ENCODE peak calls at places on chromosomes 11 and 22, in four cellular contexts. J is occipital lobe; Z is activated effector memory CD4-positive, alpha-beta T cell treated with anti-CD3 and anti-CD28 coated beads, Interleukin-2, amount 50 U/mL, for 16 hours; D is cardiac fibroblast. M is an unnamed sample.

GRCh38 chr11:60915250-60915914 is 1.4 kb downstream of the TMEM109 start:
- DNase-seq in J (no peak), Z (peak; percentile 89), D (peak; percentile 75), M (peak; percentile 75)

GRCh38 chr22:44947029-44947428 is 62.8 kb downstream of the PHF21B start:
- DNase-seq in J (peak; percentile 44), Z (no peak), D (no peak), M (no peak)

GRCh38 chr11:106275151-106275550 is 197.7 kb downstream of the AASDHPPT start:
- DNase-seq in J (no peak), Z (no peak), D (peak; percentile 16), M (no peak)

GRCh38 chr11:19393941-19394340 is 153.2 kb upstream of the E2F8 start:
- DNase-seq in J (no peak), Z (no peak), D (peak; percentile 80), M (peak; percentile 14)

GRCh38 chr22:42648368-42649260 is 578 bp downstream of the CYB5R3 start:
- DNase-seq in J (no peak), Z (no peak), D (peak; percentile 43), M (peak; percentile 54)

GRCh38 chr22:27220349-27220748 is 563.0 kb downstream of the MIAT start:
- DNase-seq in J (no peak), Z (no peak), D (peak; percentile 81), M (peak; percentile 18)

GRCh38 chr22:44664149-44664548 is 37.9 kb upstream of the PRR5 start:
- DNase-seq in J (no peak), Z (peak; percentile 83), D (no peak), M (no peak)

GRCh38 chr22:50169774-50170341 is 673 bp upstream of the PANX2 start:
- DNase-seq in J (no peak), Z (peak; percentile 86), D (peak; percentile 37), M (no peak)

GRCh38 chr22:37762389-37762836 is 45.3 kb upstream of the GCAT start:
- DNase-seq in J (no peak), Z (no peak), D (no peak), M (no peak)

GRCh38 chr22:49930596-49931412 is 12.4 kb downstream of the CRELD2 start:
- DNase-seq in J (peak; percentile 60), Z (peak; percentile 80), D (peak; percentile 70), M (peak; percentile 83)

GRCh38 chr22:45064313-45065268 is 54.8 kb upstream of the PHF21B start:
- DNase-seq in J (no peak), Z (peak; percentile 80), D (peak; percentile 78), M (peak; percentile 85)

GRCh38 chr22:22021160-22021750 is 38.7 kb upstream of the TOP3B start:
- DNase-seq in J (no peak), Z (no peak), D (no peak), M (no peak)